ENCODE peak calls at places on chromosomes 6 and 20, in seven cellular contexts. Y is Right ventricle myocardium superior; I is PC-3; H is fibroblast of lung; C is activated CD4-positive, alpha-beta T cell treated with anti-CD3 and anti-CD28 coated beads for 36 hours; G is HuH-7; J is COR-L47. K is an unnamed sample.

GRCh38 chr20:21615617-21616080 is 89.8 kb upstream of the PAX1 start:
- DNase-seq in Y (no peak), I (peak; percentile 73), H (peak; percentile 37), C (peak; percentile 73), G (peak; percentile 87), J (peak; percentile 85), K (peak; percentile 26)

GRCh38 chr20:12252793-12253192 is 335.1 kb downstream of the BTBD3 start:
- DNase-seq in Y (no peak), I (no peak), H (peak; percentile 43), C (no peak), G (no peak), J (no peak), K (no peak)

GRCh38 chr6:40695114-40695513 is 108.0 kb upstream of the LRFN2 start:
- DNase-seq in Y (no peak), I (no peak), H (no peak), C (no peak), G (no peak), J (no peak), K (no peak)

GRCh38 chr6:77136086-77136485 is 327.2 kb downstream of the HTR1B start:
- DNase-seq in Y (no peak), I (peak; percentile 38), H (peak; percentile 55), C (no peak), G (no peak), J (no peak), K (peak; percentile 35)

GRCh38 chr6:17971128-17972073 is 16.0 kb downstream of the KIF13A start:
- DNase-seq in Y (no peak), I (peak; percentile 81), H (peak; percentile 81), C (no peak), G (no peak), J (no peak), K (peak; percentile 76)

GRCh38 chr6:121222656-121223055 is 111.6 kb downstream of the TBC1D32 start:
- DNase-seq in Y (no peak), I (peak; percentile 70), H (peak; percentile 61), C (no peak), G (no peak), J (no peak), K (peak; percentile 70)

GRCh38 chr20:36465109-36466080 is 75.9 kb upstream of the MYL9 start:
- DNase-seq in Y (peak; percentile 58), I (peak; percentile 91), H (peak; percentile 89), C (peak; percentile 73), G (peak; percentile 48), J (peak; percentile 56), K (peak; percentile 82)

GRCh38 chr6:29005183-29005885 is at the start of gene ZNF311:
- DNase-seq in Y (peak; percentile 67), I (peak; percentile 42), H (peak; percentile 67), C (peak; percentile 62), G (no peak), J (no peak), K (peak; percentile 70)

GRCh38 chr6:156497618-156498017 is 279.6 kb upstream of the ARID1B start:
- DNase-seq in Y (no peak), I (no peak), H (no peak), C (no peak), G (no peak), J (no peak), K (no peak)

GRCh38 chr6:74222768-74223321 is 526.8 kb downstream of the CD109 start:
- DNase-seq in Y (no peak), I (no peak), H (peak; percentile 25), C (no peak), G (no peak), J (no peak), K (no peak)

GRCh38 chr20:17504326-17504897 is 26.8 kb downstream of the BFSP1 start:
- DNase-seq in Y (peak; percentile 44), I (no peak), H (no peak), C (peak; percentile 10), G (no peak), J (no peak), K (no peak)

GRCh38 chr6:119313937-119314893 is 35.3 kb downstream of the MAN1A1 start:
- DNase-seq in Y (no peak), I (no peak), H (no peak), C (peak; percentile 60), G (no peak), J (no peak), K (no peak)

GRCh38 chr6:12233693-12234551 is 56.2 kb upstream of the EDN1 start:
- DNase-seq in Y (no peak), I (peak; percentile 90), H (peak; percentile 90), C (peak; percentile 43), G (no peak), J (peak; percentile 56), K (peak; percentile 82)

GRCh38 chr6:125984311-125984710 is 2.0 kb upstream of the TRMT11 start:
- DNase-seq in Y (no peak), I (no peak), H (peak; percentile 83), C (no peak), G (no peak), J (no peak), K (peak; percentile 64)

GRCh38 chr6:57173886-57174510 is 1.9 kb downstream of the BAG2 start:
- DNase-seq in Y (no peak), I (peak; percentile 77), H (peak; percentile 86), C (no peak), G (no peak), J (no peak), K (peak; percentile 75)

GRCh38 chr6:154824076-154824475 is 90.9 kb downstream of the SCAF8 start:
- DNase-seq in Y (no peak), I (no peak), H (peak; percentile 26), C (no peak), G (no peak), J (peak; percentile 5), K (no peak)

GRCh38 chr6:3732345-3733141 is 19.0 kb downstream of the PXDC1 start:
- DNase-seq in Y (peak; percentile 78), I (peak; percentile 86), H (peak; percentile 97), C (peak; percentile 80), G (peak; percentile 79), J (peak; percentile 73), K (peak; percentile 74)

GRCh38 chr20:38453941-38454340 is 18.7 kb upstream of the RALGAPB start:
- DNase-seq in Y (no peak), I (no peak), H (no peak), C (no peak), G (no peak), J (no peak), K (no peak)

GRCh38 chr6:64054870-64055269 is 419.3 kb downstream of the PHF3 start:
- DNase-seq in Y (no peak), I (no peak), H (no peak), C (no peak), G (no peak), J (no peak), K (no peak)

GRCh38 chr20:34862724-34863123 is 9.9 kb downstream of the GGT7 start:
- DNase-seq in Y (no peak), I (no peak), H (no peak), C (no peak), G (no peak), J (no peak), K (no peak)

GRCh38 chr6:70849348-70850069 is 107.4 kb downstream of the B3GAT2 start:
- DNase-seq in Y (no peak), I (peak; percentile 58), H (peak; percentile 2), C (no peak), G (no peak), J (no peak), K (no peak)

GRCh38 chr6:16109659-16110300 is 19.1 kb upstream of the MYLIP start:
- DNase-seq in Y (no peak), I (no peak), H (no peak), C (no peak), G (no peak), J (no peak), K (no peak)

GRCh38 chr6:5752282-5752681 is 254.4 kb downstream of the NRN1 start:
- DNase-seq in Y (no peak), I (peak; percentile 9), H (peak; percentile 92), C (no peak), G (no peak), J (no peak), K (peak; percentile 94)

GRCh38 chr6:101806241-101806640 is 412.7 kb downstream of the GRIK2 start:
- DNase-seq in Y (no peak), I (peak; percentile 46), H (peak; percentile 97), C (no peak), G (no peak), J (no peak), K (peak; percentile 96)

GRCh38 chr6:98835149-98836024 is 1.0 kb downstream of the POU3F2 start:
- DNase-seq in Y (peak; percentile 44), I (no peak), H (peak; percentile 54), C (peak; percentile 27), G (no peak), J (peak; percentile 42), K (no peak)

GRCh38 chr6:84061613-84062398 is 28.2 kb downstream of the MRAP2 start:
- DNase-seq in Y (no peak), I (no peak), H (no peak), C (no peak), G (no peak), J (peak; percentile 21), K (no peak)

GRCh38 chr6:150492941-150493340 is 106.7 kb upstream of the PLEKHG1 start:
- DNase-seq in Y (no peak), I (peak; percentile 89), H (peak; percentile 84), C (no peak), G (no peak), J (no peak), K (no peak)

GRCh38 chr6:108798672-108799355 is 49.4 kb upstream of the ARMC2 start:
- DNase-seq in Y (peak; percentile 57), I (no peak), H (no peak), C (peak; percentile 80), G (no peak), J (no peak), K (no peak)

GRCh38 chr6:125871365-125871764 is 80.6 kb downstream of the NCOA7 start:
- DNase-seq in Y (no peak), I (peak; percentile 43), H (no peak), C (no peak), G (no peak), J (no peak), K (peak; percentile 20)

GRCh38 chr6:5765141-5765760 is 241.5 kb downstream of the NRN1 start:
- DNase-seq in Y (peak; percentile 50), I (no peak), H (no peak), C (no peak), G (no peak), J (no peak), K (no peak)

GRCh38 chr6:170345662-170346061 is 39.1 kb downstream of the FAM120B start:
- DNase-seq in Y (no peak), I (no peak), H (peak; percentile 30), C (peak; percentile 47), G (no peak), J (no peak), K (no peak)

GRCh38 chr20:11849976-11850670 is 67.6 kb upstream of the BTBD3 start:
- DNase-seq in Y (no peak), I (peak; percentile 89), H (peak; percentile 84), C (no peak), G (no peak), J (no peak), K (peak; percentile 93)

GRCh38 chr6:137705166-137706064 is 161.6 kb upstream of the TNFAIP3 start:
- DNase-seq in Y (peak; percentile 79), I (peak; percentile 72), H (no peak), C (peak; percentile 87), G (peak; percentile 43), J (no peak), K (peak; percentile 56)

GRCh38 chr20:17457064-17457463 is 74.1 kb downstream of the BFSP1 start:
- DNase-seq in Y (no peak), I (no peak), H (no peak), C (no peak), G (no peak), J (no peak), K (no peak)

GRCh38 chr6:81806793-81807565 is 54.5 kb upstream of the TENT5A start:
- DNase-seq in Y (no peak), I (peak; percentile 81), H (no peak), C (no peak), G (peak; percentile 30), J (no peak), K (no peak)

GRCh38 chr6:11584264-11584663 is 46.7 kb downstream of the TMEM170B start:
- DNase-seq in Y (no peak), I (no peak), H (peak; percentile 35), C (no peak), G (no peak), J (no peak), K (no peak)